ENCODE peak calls at places on chromosomes 16 and 17, in four cellular contexts. One of them, this sample, is unnamed.
A peak's percentile ranks its signal among the peaks of the same experiment; 100 is the strongest.

GRCh38 chr16:65068151-65068740 is 53.6 kb downstream of the CDH11 start:
- DNase-seq in stomach: no peak
- DNase-seq in endothelial cell of umbilical vein: no peak
- DNase-seq in GM23338: peak; percentile 57
- DNase-seq in this sample: no peak

GRCh38 chr16:23206986-23207385 is 24.4 kb downstream of the SCNN1G start:
- DNase-seq in stomach: no peak
- DNase-seq in GM23338: no peak
- DNase-seq in endothelial cell of umbilical vein: no peak
- DNase-seq in this sample: no peak

GRCh38 chr16:47058295-47059086 is 85.0 kb upstream of the DNAJA2 start:
- DNase-seq in stomach: no peak
- DNase-seq in endothelial cell of umbilical vein: no peak
- DNase-seq in GM23338: no peak
- DNase-seq in this sample: no peak

GRCh38 chr17:27381007-27381501 is 75.2 kb upstream of the KSR1 start:
- DNase-seq in GM23338: peak; percentile 95
- DNase-seq in endothelial cell of umbilical vein: peak; percentile 51
- DNase-seq in stomach: peak; percentile 63
- DNase-seq in this sample: no peak

GRCh38 chr17:63274156-63274555 is 171.9 kb downstream of the CYB561 start:
- DNase-seq in endothelial cell of umbilical vein: no peak
- DNase-seq in stomach: no peak
- DNase-seq in GM23338: no peak
- DNase-seq in this sample: no peak

GRCh38 chr17:5122586-5123342 is 6.9 kb downstream of the USP6 start:
- DNase-seq in GM23338: peak; percentile 67
- DNase-seq in endothelial cell of umbilical vein: no peak
- DNase-seq in stomach: peak; percentile 24
- DNase-seq in this sample: peak; percentile 77

GRCh38 chr17:42821176-42821575 is 2.9 kb downstream of the BECN1 start:
- DNase-seq in endothelial cell of umbilical vein: no peak
- DNase-seq in GM23338: no peak
- DNase-seq in stomach: no peak
- DNase-seq in this sample: no peak

GRCh38 chr17:34306466-34306865 is 12.8 kb upstream of the CCL8 start:
- DNase-seq in endothelial cell of umbilical vein: peak; percentile 75
- DNase-seq in GM23338: peak; percentile 80
- DNase-seq in stomach: no peak
- DNase-seq in this sample: peak; percentile 71

GRCh38 chr17:61247438-61247837 is 152.2 kb upstream of the TBX2 start:
- DNase-seq in endothelial cell of umbilical vein: no peak
- DNase-seq in stomach: no peak
- DNase-seq in GM23338: no peak
- DNase-seq in this sample: no peak

GRCh38 chr16:25063865-25064264 is 47.7 kb upstream of the LCMT1 start:
- DNase-seq in endothelial cell of umbilical vein: no peak
- DNase-seq in stomach: no peak
- DNase-seq in GM23338: no peak
- DNase-seq in this sample: no peak

GRCh38 chr17:7611635-7612293 is 2.9 kb downstream of the FXR2 start:
- DNase-seq in endothelial cell of umbilical vein: no peak
- DNase-seq in GM23338: no peak
- DNase-seq in stomach: no peak
- DNase-seq in this sample: no peak

GRCh38 chr16:3129137-3130131 is 5.4 kb upstream of the ZNF213 start:
- DNase-seq in stomach: peak; percentile 73
- DNase-seq in endothelial cell of umbilical vein: peak; percentile 80
- DNase-seq in GM23338: peak; percentile 94
- DNase-seq in this sample: no peak

GRCh38 chr17:44606658-44607057 is 49.4 kb downstream of the FZD2 start:
- DNase-seq in GM23338: no peak
- DNase-seq in endothelial cell of umbilical vein: no peak
- DNase-seq in stomach: no peak
- DNase-seq in this sample: no peak

GRCh38 chr16:2973081-2973480 is 3.9 kb downstream of the PAQR4 start:
- DNase-seq in endothelial cell of umbilical vein: no peak
- DNase-seq in stomach: no peak
- DNase-seq in GM23338: no peak
- DNase-seq in this sample: no peak

GRCh38 chr17:12537436-12537835 is 128.3 kb upstream of the MYOCD start:
- DNase-seq in GM23338: no peak
- DNase-seq in endothelial cell of umbilical vein: no peak
- DNase-seq in stomach: no peak
- DNase-seq in this sample: no peak

GRCh38 chr17:75950850-75951554 is 10.2 kb upstream of the FBF1 start:
- DNase-seq in stomach: no peak
- DNase-seq in endothelial cell of umbilical vein: peak; percentile 34
- DNase-seq in GM23338: no peak
- DNase-seq in this sample: no peak

GRCh38 chr17:6105608-6106007 is 35.4 kb downstream of the WSCD1 start:
- DNase-seq in stomach: no peak
- DNase-seq in endothelial cell of umbilical vein: no peak
- DNase-seq in GM23338: no peak
- DNase-seq in this sample: no peak

GRCh38 chr17:68455756-68456528 is 1.4 kb downstream of the WIPI1 start:
- DNase-seq in stomach: peak; percentile 70
- DNase-seq in GM23338: no peak
- DNase-seq in endothelial cell of umbilical vein: no peak
- DNase-seq in this sample: no peak

GRCh38 chr17:68457168-68457538 is at the start of gene WIPI1:
- DNase-seq in GM23338: no peak
- DNase-seq in endothelial cell of umbilical vein: peak; percentile 61
- DNase-seq in stomach: no peak
- DNase-seq in this sample: peak; percentile 95

GRCh38 chr17:68457539-68458259 is 403 bp upstream of the WIPI1 start:
- DNase-seq in endothelial cell of umbilical vein: peak; percentile 99
- DNase-seq in stomach: peak; percentile 100
- DNase-seq in GM23338: peak; percentile 99
- DNase-seq in this sample: peak; percentile 98

GRCh38 chr17:68458260-68459029 is 1.1 kb upstream of the WIPI1 start:
- DNase-seq in endothelial cell of umbilical vein: no peak
- DNase-seq in GM23338: no peak
- DNase-seq in stomach: no peak
- DNase-seq in this sample: no peak

GRCh38 chr17:68456529-68457167 is 648 bp downstream of the WIPI1 start:
- DNase-seq in GM23338: peak; percentile 93
- DNase-seq in stomach: peak; percentile 70
- DNase-seq in endothelial cell of umbilical vein: peak; percentile 87
- DNase-seq in this sample: no peak
- TF ChIP-seq POLR2AphosphoS5 in GM23338: peak; percentile 52
- TF ChIP-seq POLR2AphosphoS5 in stomach: peak; percentile 41
- TF ChIP-seq POLR2AphosphoS5 in endothelial cell of umbilical vein: peak; percentile 49
- TF ChIP-seq POLR2AphosphoS5 in this sample: no peak

GRCh38 chr16:10575506-10576130 is 4.8 kb downstream of the EMP2 start:
- DNase-seq in endothelial cell of umbilical vein: no peak
- DNase-seq in GM23338: no peak
- DNase-seq in stomach: no peak
- DNase-seq in this sample: no peak
- H3K27ac ChIP-seq in endothelial cell of umbilical vein: no peak overlapping the region
- H3K27ac ChIP-seq in GM23338: no peak overlapping the region
- H3K27ac ChIP-seq in stomach: no peak overlapping the region
- H3K27ac ChIP-seq in this sample: no peak overlapping the region

GRCh38 chr16:85989376-85989775 is 90.4 kb downstream of the IRF8 start:
- DNase-seq in stomach: no peak
- DNase-seq in GM23338: no peak
- DNase-seq in endothelial cell of umbilical vein: no peak
- DNase-seq in this sample: no peak

GRCh38 chr16:85989863-85990643 is 91.1 kb downstream of the IRF8 start:
- DNase-seq in stomach: no peak
- DNase-seq in endothelial cell of umbilical vein: no peak
- DNase-seq in GM23338: no peak
- DNase-seq in this sample: no peak

GRCh38 chr16:85987750-85988078 is 88.8 kb downstream of the IRF8 start:
- DNase-seq in stomach: no peak
- DNase-seq in GM23338: no peak
- DNase-seq in endothelial cell of umbilical vein: no peak
- DNase-seq in this sample: no peak

GRCh38 chr16:85988306-85988705 is 89.3 kb downstream of the IRF8 start:
- DNase-seq in GM23338: no peak
- DNase-seq in stomach: no peak
- DNase-seq in endothelial cell of umbilical vein: no peak
- DNase-seq in this sample: no peak

DNA sequence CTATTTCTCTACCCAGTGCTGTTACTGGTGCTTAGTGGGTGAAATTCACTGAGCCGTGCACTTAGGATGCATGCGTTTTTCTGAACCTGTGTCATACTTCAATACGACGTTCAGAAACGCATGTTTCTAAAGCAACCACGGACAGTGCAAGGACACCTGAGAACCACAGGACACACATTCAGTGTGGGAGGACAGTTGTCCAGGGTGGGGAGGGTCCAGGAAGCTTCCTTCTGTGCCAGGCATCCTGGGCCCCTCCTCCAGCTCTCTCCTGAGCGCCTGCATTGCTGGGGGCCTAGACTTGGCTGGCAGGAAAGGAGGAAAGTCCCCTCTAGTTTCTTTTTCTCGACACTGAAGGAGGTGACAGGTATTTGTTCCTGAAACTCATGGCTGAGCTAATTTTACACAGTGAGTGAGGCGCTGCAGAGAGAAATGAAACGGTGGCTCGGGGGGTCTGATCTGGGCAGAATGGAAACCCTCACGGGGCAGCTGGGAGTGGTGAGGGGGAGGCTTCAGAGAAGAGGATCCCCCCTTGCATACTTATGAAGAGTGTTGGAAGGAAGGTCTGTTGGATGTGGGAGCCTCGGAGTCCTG is 89.9 kb downstream of the IRF8 start:
- DNase-seq in endothelial cell of umbilical vein: no peak
- DNase-seq in GM23338: no peak
- DNase-seq in stomach: no peak
- DNase-seq in this sample: no peak
- H3K4me1 ChIP-seq in endothelial cell of umbilical vein: no peaks in the 10 kb centered on the region
- H3K4me1 ChIP-seq in GM23338: no peaks in the 10 kb centered on the region
- H3K4me1 ChIP-seq in stomach: peaks cover 8% of the 10 kb centered on the region
- H3K4me1 ChIP-seq in this sample: peaks cover 5% of the 10 kb centered on the region

GRCh38 chr16:87466975-87467501 is 25.8 kb downstream of the ZCCHC14 start:
- DNase-seq in GM23338: no peak
- DNase-seq in stomach: no peak
- DNase-seq in endothelial cell of umbilical vein: no peak
- DNase-seq in this sample: no peak

GRCh38 chr16:87464691-87465300 is 28.0 kb downstream of the ZCCHC14 start:
- DNase-seq in endothelial cell of umbilical vein: no peak
- DNase-seq in stomach: peak; percentile 67
- DNase-seq in GM23338: no peak
- DNase-seq in this sample: no peak

GRCh38 chr16:87463722-87464690 is 28.8 kb downstream of the ZCCHC14 start:
- DNase-seq in GM23338: no peak
- DNase-seq in endothelial cell of umbilical vein: peak; percentile 96
- DNase-seq in stomach: no peak
- DNase-seq in this sample: no peak

GRCh38 chr16:87468550-87468949 is 24.3 kb downstream of the ZCCHC14 start:
- DNase-seq in stomach: no peak
- DNase-seq in endothelial cell of umbilical vein: no peak
- DNase-seq in GM23338: no peak
- DNase-seq in this sample: no peak

GRCh38 chr16:87465306-87465705 is 27.5 kb downstream of the ZCCHC14 start:
- DNase-seq in endothelial cell of umbilical vein: peak; percentile 67
- DNase-seq in GM23338: no peak
- DNase-seq in stomach: peak; percentile 90
- DNase-seq in this sample: no peak
- TF ChIP-seq POLR2AphosphoS5 in endothelial cell of umbilical vein: no peak
- TF ChIP-seq POLR2AphosphoS5 in GM23338: no peak
- TF ChIP-seq POLR2AphosphoS5 in stomach: peak; percentile 84
- TF ChIP-seq POLR2AphosphoS5 in this sample: peak; percentile 66

GRCh38 chr17:46039592-46040186 is 40.6 kb downstream of the STH start:
- DNase-seq in GM23338: no peak
- DNase-seq in endothelial cell of umbilical vein: no peak
- DNase-seq in stomach: no peak
- DNase-seq in this sample: no peak

GRCh38 chr17:46043606-46044005 is 44.6 kb downstream of the STH start:
- DNase-seq in endothelial cell of umbilical vein: no peak
- DNase-seq in GM23338: no peak
- DNase-seq in stomach: no peak
- DNase-seq in this sample: no peak

GRCh38 chr17:46044989-46045388 is 45.9 kb downstream of the STH start:
- DNase-seq in endothelial cell of umbilical vein: no peak
- DNase-seq in stomach: no peak
- DNase-seq in GM23338: no peak
- DNase-seq in this sample: peak; percentile 20

GRCh38 chr17:46044286-46044928 is 45.4 kb downstream of the STH start:
- DNase-seq in stomach: peak; percentile 81
- DNase-seq in GM23338: peak; percentile 96
- DNase-seq in endothelial cell of umbilical vein: peak; percentile 93
- DNase-seq in this sample: no peak

GRCh38 chr17:46042248-46042647 is 43.2 kb downstream of the STH start:
- DNase-seq in endothelial cell of umbilical vein: no peak
- DNase-seq in stomach: no peak
- DNase-seq in GM23338: no peak
- DNase-seq in this sample: no peak
- H3K27ac ChIP-seq in endothelial cell of umbilical vein: no peak overlapping the region
- H3K27ac ChIP-seq in stomach: peak overlapping the region; percentile 22
- H3K27ac ChIP-seq in GM23338: no peak overlapping the region
- H3K27ac ChIP-seq in this sample: no peak overlapping the region

GRCh38 chr16:9128346-9129342 is 37.2 kb downstream of the HAPSTR1 start:
- DNase-seq in stomach: no peak
- DNase-seq in GM23338: no peak
- DNase-seq in endothelial cell of umbilical vein: peak; percentile 44
- DNase-seq in this sample: peak; percentile 81

GRCh38 chr16:9124444-9124843 is 33.0 kb downstream of the HAPSTR1 start:
- DNase-seq in endothelial cell of umbilical vein: no peak
- DNase-seq in GM23338: no peak
- DNase-seq in stomach: no peak
- DNase-seq in this sample: no peak

GRCh38 chr16:9124908-9125584 is 33.6 kb downstream of the HAPSTR1 start:
- DNase-seq in stomach: no peak
- DNase-seq in endothelial cell of umbilical vein: no peak
- DNase-seq in GM23338: peak; percentile 66
- DNase-seq in this sample: no peak

GRCh38 chr16:9125658-9126492 is 34.4 kb downstream of the HAPSTR1 start:
- DNase-seq in stomach: no peak
- DNase-seq in GM23338: no peak
- DNase-seq in endothelial cell of umbilical vein: no peak
- DNase-seq in this sample: peak; percentile 67

DNA sequence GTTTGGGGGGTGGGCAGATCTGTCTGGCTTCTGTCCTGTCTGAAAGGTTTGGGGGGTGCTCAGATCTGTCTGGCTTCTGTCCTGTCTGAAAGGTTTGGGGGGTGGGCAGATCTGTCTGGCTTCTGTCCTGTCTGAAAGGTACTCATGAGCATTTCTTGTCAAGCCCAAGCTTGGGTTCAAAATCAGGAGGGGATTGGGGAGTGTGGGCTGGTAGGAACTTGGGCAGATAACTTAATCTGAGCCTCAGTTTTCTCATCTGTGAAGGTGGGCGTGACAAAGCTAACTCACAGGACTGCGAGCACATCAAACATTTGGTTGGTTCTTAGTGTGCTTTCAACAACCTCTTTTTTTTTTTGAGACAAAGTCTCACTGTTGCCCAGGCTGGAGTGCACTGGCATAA is 35.2 kb downstream of the HAPSTR1 start:
- DNase-seq in GM23338: no peak
- DNase-seq in stomach: no peak
- DNase-seq in endothelial cell of umbilical vein: no peak
- DNase-seq in this sample: peak; percentile 27
- H3K4me1 ChIP-seq in GM23338: peaks cover 19% of the 10 kb centered on the region
- H3K4me1 ChIP-seq in stomach: peaks cover 43% of the 10 kb centered on the region
- H3K4me1 ChIP-seq in endothelial cell of umbilical vein: peaks cover 23% of the 10 kb centered on the region
- H3K4me1 ChIP-seq in this sample: peaks cover 37% of the 10 kb centered on the region

This sample was measured in vagina.